ENCODE peak calls at places on chromosomes 11 and 22, in six cellular contexts. Y is choroid plexus epithelial cell, P is cardiac muscle cell, S is AG10803, Q is HepG2, K is lower leg skin. B is an unnamed sample.

GRCh38 chr22:50299724-50300619 is 7.5 kb downstream of the PLXNB2 start:
- DNase-seq in Y (no peak), Q (no peak), S (no peak), P (no peak), K (no peak), B (no peak)

GRCh38 chr11:76918941-76919386 is 58.2 kb downstream of the ACER3 start:
- DNase-seq in P (peak; percentile 78), Q (peak; percentile 58), S (peak; percentile 72), Y (peak; percentile 80), K (no peak), B (peak; percentile 51)

GRCh38 chr11:17500673-17501072 is 24.0 kb upstream of the ABCC8 start:
- DNase-seq in Y (no peak), P (no peak), S (no peak), Q (no peak), K (no peak), B (no peak)

GRCh38 chr11:84498016-84498415 is 1129.1 kb downstream of the DLG2 start:
- DNase-seq in Q (no peak), S (peak; percentile 70), K (no peak), Y (peak; percentile 25), P (peak; percentile 89), B (peak; percentile 36)

GRCh38 chr22:49820984-49821383 is 6.7 kb downstream of the BRD1 start:
- DNase-seq in P (no peak), K (no peak), S (no peak), Y (peak; percentile 19), Q (no peak), B (no peak)

GRCh38 chr22:40524392-40525249 is 111.9 kb downstream of the MRTFA start:
- DNase-seq in Q (peak; percentile 19), K (no peak), Y (peak; percentile 61), S (peak; percentile 23), P (peak; percentile 70), B (no peak)

GRCh38 chr22:36999463-36999862 is 19.8 kb downstream of the TST start:
- DNase-seq in S (no peak), P (peak; percentile 19), K (no peak), Y (no peak), Q (no peak), B (no peak)

GRCh38 chr22:30370681-30371080 is 13.9 kb downstream of the CCDC157 start:
- DNase-seq in K (no peak), S (no peak), P (no peak), Q (no peak), Y (no peak), B (no peak)

GRCh38 chr22:20953668-20954500 is 13.2 kb upstream of the AIFM3 start:
- DNase-seq in Y (peak; percentile 67), S (peak; percentile 79), Q (peak; percentile 67), P (peak; percentile 88), K (no peak), B (peak; percentile 92)

GRCh38 chr22:45867906-45868555 is 108.9 kb downstream of the WNT7B start:
- DNase-seq in K (peak; percentile 85), S (no peak), Y (no peak), Q (no peak), P (no peak), B (no peak)

GRCh38 chr11:131674051-131674755 is 303.8 kb downstream of the NTM start:
- DNase-seq in K (peak; percentile 92), P (peak; percentile 85), Q (peak; percentile 21), Y (peak; percentile 91), S (peak; percentile 88), B (peak; percentile 46)

GRCh38 chr11:74570266-74571061 is 21.9 kb upstream of the POLD3 start:
- DNase-seq in Y (peak; percentile 80), Q (peak; percentile 57), S (peak; percentile 37), P (peak; percentile 73), K (no peak), B (no peak)

DNA sequence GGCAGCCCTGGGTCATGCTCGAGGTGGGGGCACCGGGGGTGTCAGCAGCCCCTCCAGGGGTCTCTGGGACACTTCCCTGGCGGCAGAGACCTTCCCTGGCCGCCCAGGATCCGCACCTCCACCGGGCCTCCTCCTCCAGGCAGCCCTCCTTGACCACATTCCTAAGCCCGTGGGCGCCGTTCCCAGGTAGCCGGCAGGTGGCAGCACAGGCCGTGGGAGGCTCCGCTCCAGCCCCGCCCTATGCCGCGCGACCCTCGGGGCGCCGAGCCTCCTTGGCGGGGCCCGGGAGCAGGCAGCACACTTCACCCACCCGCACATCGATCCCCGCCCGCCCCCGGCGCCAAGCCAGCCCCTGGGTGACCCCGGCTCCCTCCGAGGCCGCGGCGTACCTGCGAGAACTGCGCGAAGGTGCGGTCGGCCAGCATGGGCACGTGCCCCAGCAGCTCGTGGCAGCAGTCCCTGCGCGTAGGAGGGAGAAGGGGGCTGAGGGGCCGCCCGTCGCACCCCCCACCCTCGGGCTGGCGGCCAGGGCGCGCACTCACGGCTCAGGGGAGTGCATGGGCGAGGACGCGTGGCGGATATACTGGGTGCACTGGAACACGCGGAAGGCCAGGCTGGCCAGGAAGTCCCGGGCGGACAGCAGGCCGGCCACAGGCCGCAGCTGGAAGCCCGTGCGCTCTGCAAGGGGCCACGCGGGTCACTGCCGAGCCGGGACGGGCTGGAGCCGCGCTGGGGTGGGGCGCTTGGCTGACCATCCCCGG is 5.3 kb upstream of the INS start:
- DNase-seq in P (peak; percentile 21), Y (peak; percentile 23), K (no peak), S (no peak), Q (no peak), B (no peak)
- TF ChIP-seq CTCF in P (peak; percentile 50), Y (peak; percentile 55), K (no peak), S (peak; percentile 21), Q (peak; percentile 81), B (peak; percentile 94)

GRCh38 chr11:121431820-121432526 is 20.1 kb upstream of the SORL1 start:
- DNase-seq in K (no peak), Q (no peak), P (no peak), S (no peak), Y (no peak), B (no peak)

GRCh38 chr11:121429556-121429955 is 22.6 kb upstream of the SORL1 start:
- DNase-seq in S (no peak), Q (no peak), P (no peak), K (no peak), Y (no peak), B (no peak)

GRCh38 chr11:121422675-121423074 is 29.4 kb upstream of the SORL1 start:
- DNase-seq in Y (no peak), S (no peak), K (no peak), Q (no peak), P (no peak), B (no peak)

GRCh38 chr11:121425818-121426217 is 26.3 kb upstream of the SORL1 start:
- DNase-seq in Q (no peak), K (no peak), S (no peak), P (no peak), Y (no peak), B (no peak)

DNA sequence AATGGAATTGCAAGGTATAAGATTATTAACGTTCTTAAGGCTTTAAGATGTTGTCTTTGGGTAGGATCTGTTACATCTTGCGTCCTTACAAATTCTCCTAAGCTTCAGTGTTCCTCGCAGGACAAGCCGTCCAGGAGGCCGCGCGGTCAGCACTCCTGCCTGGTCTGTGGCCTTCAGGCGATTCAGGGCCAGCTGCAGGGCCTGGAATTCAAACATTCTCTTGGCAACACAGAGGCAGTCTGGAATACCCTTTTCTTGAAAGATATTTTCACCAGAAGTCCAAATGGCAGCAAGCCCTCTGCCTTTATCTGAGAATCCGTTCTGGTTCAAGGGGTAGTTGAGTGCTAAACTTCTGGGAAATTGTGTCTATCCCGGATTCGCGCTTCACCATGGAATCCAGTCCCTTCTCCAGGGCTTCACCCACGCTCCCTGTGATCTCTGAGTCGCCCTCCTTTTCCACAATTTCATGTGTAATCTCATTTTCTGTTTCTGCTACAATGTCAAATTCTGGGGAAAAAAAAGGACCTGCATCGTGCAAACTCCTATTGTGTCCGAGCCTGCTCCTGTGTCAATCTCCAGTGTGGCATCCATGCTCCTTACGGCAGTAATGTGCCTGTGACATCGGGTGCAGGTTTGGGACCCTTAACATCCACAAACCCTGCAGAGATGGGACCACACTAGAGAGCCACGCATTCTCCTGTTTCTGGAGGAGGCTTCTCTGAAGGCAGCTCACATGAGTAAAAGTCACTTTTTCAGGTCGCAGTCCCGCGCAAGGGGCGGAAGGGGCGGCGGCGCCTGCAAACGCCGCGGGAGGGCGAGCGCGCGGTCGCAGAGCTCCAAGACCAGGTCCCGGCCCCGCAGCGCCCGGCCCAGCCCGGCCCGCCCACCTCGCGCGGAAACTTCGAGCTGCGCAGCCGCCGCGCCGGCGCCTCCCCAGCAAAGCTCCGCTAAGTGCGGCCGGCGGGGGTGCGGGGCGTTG is 25.3 kb upstream of the SORL1 start:
- DNase-seq in P (no peak), Y (no peak), Q (no peak), S (no peak), K (peak; percentile 85), B (no peak)
- TF ChIP-seq CTCF in P (no peak), Y (no peak), Q (peak; percentile 54), S (no peak), K (no peak), B (peak; percentile 18)

GRCh38 chr11:15927196-15927865 is 429.0 kb downstream of the SOX6 start:
- DNase-seq in P (no peak), K (peak; percentile 26), Y (no peak), S (no peak), Q (no peak), B (no peak)
- TF ChIP-seq CTCF in P (no peak), K (no peak), Y (no peak), S (no peak), Q (no peak), B (no peak)

GRCh38 chr22:32326647-32327046 is 31.0 kb upstream of the RFPL3 start:
- DNase-seq in S (no peak), P (no peak), Q (no peak), Y (no peak), K (peak; percentile 53), B (no peak)
- TF ChIP-seq CTCF in S (no peak), P (no peak), Q (no peak), Y (no peak), K (no peak), B (no peak)

DNA sequence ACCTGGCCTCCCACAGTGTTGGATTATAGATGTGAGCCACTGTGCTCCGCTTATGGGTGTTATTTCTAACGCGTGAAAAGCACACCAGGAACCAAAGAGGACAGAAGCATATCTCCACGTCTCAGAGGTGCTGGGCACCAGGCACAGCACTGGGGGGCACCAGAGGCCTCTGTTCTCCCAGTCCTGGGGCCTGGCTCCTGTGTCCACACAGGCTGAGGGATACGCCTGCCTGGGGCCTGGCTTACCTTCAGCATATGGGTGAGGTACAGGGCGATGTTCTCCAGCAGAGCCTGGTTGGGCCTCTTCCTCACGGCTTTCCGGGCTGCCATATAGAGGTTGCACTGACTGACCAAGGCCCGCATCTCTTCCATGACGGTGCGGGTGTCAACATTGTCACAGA is 24.7 kb upstream of the NAP1L4 start:
- DNase-seq in Y (no peak), P (no peak), K (no peak), Q (no peak), S (no peak), B (no peak)
- TF ChIP-seq CTCF in Y (peak; percentile 17), P (no peak), K (no peak), Q (no peak), S (no peak), B (no peak)